ENCODE peak calls at places on chromosomes 11 and 22, in seven cellular contexts. V is H9; X is OCI-LY7; E is IMR-90; O is CD8-positive, alpha-beta T cell; G is stomach; I is CD4-positive, CD25-positive, alpha-beta regulatory T cell. R is an unnamed sample. For H3K4me1, the result is how much of the 10 kb centered on the place peaks cover.

GRCh38 chr11:68998390-68998911 is 14.6 kb downstream of the MRGPRF start:
- DNase-seq in V (peak), X (no peak), E (peak), O (no peak), G (no peak), I (no peak), R (no peak)

GRCh38 chr11:46987183-46987582 is 50.6 kb downstream of the CSTPP1 start:
- DNase-seq in V (peak), X (no peak), E (no peak), O (no peak), G (no peak), I (no peak), R (no peak)

GRCh38 chr11:94876645-94877445 is 96.5 kb downstream of the CWC15 start:
- DNase-seq in V (no peak), X (no peak), E (peak), O (peak), G (no peak), I (peak), R (peak)

GRCh38 chr11:34975482-34975881 is 59.1 kb downstream of the PDHX start:
- DNase-seq in V (no peak), X (no peak), E (no peak), O (no peak), G (no peak), I (no peak), R (no peak)

GRCh38 chr11:116192509-116193206 is 580.1 kb downstream of the BUD13 start:
- DNase-seq in V (no peak), X (no peak), E (no peak), O (no peak), G (no peak), I (no peak), R (no peak)

GRCh38 chr22:49997932-49998717 is 14.4 kb downstream of the IL17REL start:
- DNase-seq in V (no peak), X (no peak), E (no peak), O (no peak), G (no peak), I (no peak), R (no peak)

GRCh38 chr22:40572976-40573375 is 63.5 kb downstream of the MRTFA start:
- DNase-seq in V (no peak), X (no peak), E (no peak), O (no peak), G (no peak), I (no peak), R (no peak)

GRCh38 chr11:32154275-32154674 is 63.4 kb downstream of the RCN1 start:
- DNase-seq in V (no peak), X (no peak), E (peak), O (no peak), G (no peak), I (peak), R (no peak)

GRCh38 chr22:37822079-37822833 is 926 bp upstream of the GALR3 start:
- DNase-seq in V (peak), X (no peak), E (no peak), O (no peak), G (no peak), I (no peak), R (no peak)

DNA sequence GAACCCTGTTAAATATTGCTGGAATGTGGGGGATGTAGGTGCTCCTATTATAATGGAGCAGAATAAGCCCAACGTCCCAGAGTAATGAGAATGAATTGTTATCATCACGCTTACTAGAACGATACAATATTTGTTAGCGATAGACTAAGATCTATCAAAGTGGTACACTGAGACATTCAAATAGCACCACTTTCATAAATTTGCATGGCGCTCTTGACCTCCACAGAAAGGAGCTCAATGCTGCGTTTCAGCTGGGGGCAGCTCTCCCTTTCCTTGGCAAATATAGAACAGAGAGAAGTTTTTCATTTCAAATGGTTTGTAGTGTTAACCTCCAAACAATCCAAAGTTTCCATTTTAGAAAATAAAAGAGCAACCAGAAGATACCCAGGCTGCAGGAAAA is 38.2 kb upstream of the BLID start:
- DNase-seq in V (no peak), X (no peak), E (no peak), O (no peak), G (no peak), I (no peak), R (no peak)
- H3K4me1 ChIP-seq in V (under half), X (under half), E (under half), O (under half), G (under half), I (under half), R (under half)

DNA sequence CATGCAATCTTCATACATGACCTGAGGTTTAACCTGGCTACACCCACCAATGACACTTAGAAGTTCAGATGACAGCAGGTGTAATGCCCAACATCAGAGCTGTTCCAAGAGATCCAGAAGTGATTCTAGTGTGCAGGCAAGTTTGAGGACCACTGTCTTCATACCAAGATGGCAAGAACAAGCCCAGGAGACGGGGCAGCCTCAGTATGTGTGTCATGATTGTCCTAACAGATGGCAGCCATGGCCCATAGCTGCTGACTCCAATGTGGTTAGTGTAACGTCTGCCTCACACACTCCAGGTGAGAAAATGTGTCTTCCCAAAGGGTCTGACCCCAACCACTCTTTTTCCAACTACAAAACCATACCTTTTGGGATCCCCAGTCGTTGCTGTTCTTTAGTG is 97.3 kb downstream of the ETS1 start:
- DNase-seq in V (no peak), X (no peak), E (no peak), O (no peak), G (no peak), I (no peak), R (no peak)
- H3K4me1 ChIP-seq in V (under half), X (under half), E (under half), O (half or more), G (half or more), I (half or more), R (half or more)

DNA sequence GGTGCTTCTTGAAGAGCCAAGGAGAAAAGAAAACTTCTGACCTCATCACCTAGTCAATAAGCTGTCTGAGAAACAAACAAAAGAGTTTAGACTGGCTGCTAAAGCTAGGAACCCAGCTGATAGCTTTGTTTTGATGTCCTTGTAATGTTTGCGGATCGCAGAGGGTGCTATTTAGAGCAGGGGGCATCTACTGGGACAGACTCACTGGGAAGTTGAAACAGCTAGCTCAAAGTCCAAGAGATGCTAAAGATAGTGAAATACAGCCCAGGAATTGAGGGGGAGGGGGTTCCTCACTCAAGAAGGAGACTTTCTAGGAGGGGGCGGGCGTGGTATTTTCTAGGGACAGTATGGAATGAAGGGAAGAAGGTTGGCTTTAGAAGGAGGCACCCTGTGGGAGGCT is 18.9 kb downstream of the ZBTB16 start:
- DNase-seq in V (no peak), X (no peak), E (no peak), O (no peak), G (no peak), I (no peak), R (no peak)
- H3K4me1 ChIP-seq in V (under half), X (under half), E (under half), O (under half), G (half or more), I (under half), R (half or more)

GRCh38 chr11:61357894-61358239 is 3.8 kb downstream of the CYB561A3 start:
- DNase-seq in V (no peak), X (no peak), E (no peak), O (no peak), G (no peak), I (no peak), R (no peak)

GRCh38 chr11:61357233-61357893 is 4.3 kb downstream of the CYB561A3 start:
- DNase-seq in V (no peak), X (peak), E (no peak), O (no peak), G (no peak), I (no peak), R (no peak)

GRCh38 chr11:61359541-61359940 is 2.1 kb downstream of the CYB561A3 start:
- DNase-seq in V (no peak), X (no peak), E (no peak), O (no peak), G (no peak), I (no peak), R (no peak)

GRCh38 chr11:61356701-61357100 is 5.0 kb downstream of the CYB561A3 start:
- DNase-seq in V (no peak), X (peak), E (no peak), O (no peak), G (no peak), I (no peak), R (no peak)

GRCh38 chr11:61358566-61358965 is 3.1 kb downstream of the CYB561A3 start:
- DNase-seq in V (no peak), X (no peak), E (no peak), O (no peak), G (no peak), I (no peak), R (no peak)
- H3K4me1 ChIP-seq in V (under half), X (half or more), E (under half), O (under half), G (under half), I (under half), R (under half)

DNA sequence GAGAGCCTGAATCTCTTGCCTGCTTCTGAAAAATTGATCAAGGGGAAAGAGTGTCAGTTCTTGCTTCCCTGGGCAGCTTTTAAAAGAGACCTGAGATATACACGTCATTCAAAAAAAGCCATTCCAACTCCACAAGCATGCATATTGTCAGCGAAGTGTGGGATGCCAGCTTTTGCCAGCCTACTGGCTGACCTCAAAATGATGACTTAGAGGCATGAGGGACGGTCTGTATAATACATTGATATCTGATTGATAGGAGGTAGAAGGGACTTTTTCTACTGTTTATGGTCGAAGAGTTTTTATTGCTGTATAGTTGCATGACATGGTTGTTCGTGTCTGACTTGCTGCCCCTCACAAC is 126.3 kb downstream of the MICAL2 start:
- DNase-seq in V (no peak), X (no peak), E (no peak), O (no peak), G (no peak), I (no peak), R (no peak)
- H3K4me1 ChIP-seq in V (under half), X (under half), E (under half), O (under half), G (half or more), I (under half), R (half or more)

R was measured in heart right ventricle.